ENCODE peak calls at places on chromosomes 3 and 15, in ten cellular contexts. M is HFFc6, C is dorsolateral prefrontal cortex, N is type B pancreatic cell, S is PC-3, B is uterus, R is glutamatergic neuron, H is AG09319, J is upper lobe of right lung, X is OCI-LY7. L is an unnamed sample.

GRCh38 chr3:187944391-187945179 is 199.3 kb upstream of the BCL6 start:
- DNase-seq in M (no peak), C (no peak), N (no peak), S (no peak), B (no peak), R (no peak), H (no peak), J (no peak), X (peak; percentile 91), L (no peak)

GRCh38 chr15:78315686-78316085 is 16.3 kb upstream of the SKIC8 start:
- DNase-seq in M (no peak), C (no peak), N (no peak), S (peak; percentile 16), B (no peak), R (no peak), H (no peak), J (no peak), X (peak; percentile 31), L (no peak)

GRCh38 chr3:50617096-50617791 is at the start of gene MAPKAPK3:
- DNase-seq in M (no peak), C (no peak), N (no peak), S (peak; percentile 30), B (no peak), R (peak; percentile 39), H (no peak), J (peak; percentile 87), X (peak; percentile 47), L (no peak)

GRCh38 chr3:42507252-42507651 is 4.8 kb downstream of the VIPR1 start:
- DNase-seq in M (no peak), C (peak; percentile 20), N (no peak), S (peak; percentile 61), B (no peak), R (peak; percentile 11), H (no peak), J (peak; percentile 63), X (no peak), L (no peak)

GRCh38 chr3:151226088-151226563 is 23.1 kb upstream of the GPR171 start:
- DNase-seq in M (peak; percentile 85), C (no peak), N (no peak), S (peak; percentile 86), B (no peak), R (no peak), H (peak; percentile 23), J (no peak), X (no peak), L (no peak)

GRCh38 chr15:63052961-63053698 is 10.6 kb downstream of the TPM1 start:
- DNase-seq in M (no peak), C (no peak), N (no peak), S (no peak), B (peak; percentile 81), R (no peak), H (no peak), J (no peak), X (no peak), L (no peak)

GRCh38 chr3:97823503-97824004 is 1.7 kb downstream of the CRYBG3 start:
- DNase-seq in M (no peak), C (no peak), N (no peak), S (no peak), B (no peak), R (no peak), H (no peak), J (no peak), X (no peak), L (no peak)

GRCh38 chr3:41365973-41366372 is 166.7 kb downstream of the CTNNB1 start:
- DNase-seq in M (no peak), C (no peak), N (no peak), S (no peak), B (no peak), R (no peak), H (no peak), J (no peak), X (no peak), L (no peak)

GRCh38 chr3:56086355-56086754 is 381.9 kb downstream of the ERC2 start:
- DNase-seq in M (no peak), C (no peak), N (no peak), S (no peak), B (no peak), R (no peak), H (no peak), J (no peak), X (no peak), L (no peak)

GRCh38 chr3:170418422-170419300 is at the start of gene CLDN11:
- DNase-seq in M (no peak), C (peak; percentile 78), N (no peak), S (peak; percentile 66), B (peak; percentile 58), R (peak; percentile 69), H (no peak), J (no peak), X (no peak), L (peak; percentile 95)

GRCh38 chr3:154931484-154931883 is 148.6 kb upstream of the MME start:
- DNase-seq in M (peak; percentile 44), C (no peak), N (no peak), S (no peak), B (no peak), R (no peak), H (peak; percentile 18), J (no peak), X (no peak), L (no peak)

GRCh38 chr3:122508135-122508914 is 6.4 kb downstream of the KPNA1 start:
- DNase-seq in M (no peak), C (no peak), N (no peak), S (no peak), B (no peak), R (no peak), H (no peak), J (no peak), X (no peak), L (no peak)

GRCh38 chr15:63605816-63606215 is 8.6 kb downstream of the FBXL22 start:
- DNase-seq in M (no peak), C (no peak), N (no peak), S (no peak), B (no peak), R (no peak), H (no peak), J (no peak), X (no peak), L (no peak)

GRCh38 chr3:127781411-127782001 is 40.8 kb downstream of the MGLL start:
- DNase-seq in M (peak; percentile 96), C (no peak), N (no peak), S (no peak), B (no peak), R (no peak), H (peak; percentile 77), J (no peak), X (no peak), L (no peak)

GRCh38 chr3:133991637-133992036 is 38.1 kb downstream of the SLCO2A1 start:
- DNase-seq in M (peak; percentile 4), C (no peak), N (no peak), S (peak; percentile 47), B (no peak), R (no peak), H (no peak), J (no peak), X (no peak), L (no peak)

GRCh38 chr3:52090620-52091468 is 34.5 kb upstream of the DUSP7 start:
- DNase-seq in M (no peak), C (no peak), N (no peak), S (no peak), B (no peak), R (no peak), H (no peak), J (peak; percentile 48), X (no peak), L (no peak)

GRCh38 chr3:11665331-11665730 is 21.6 kb upstream of the VGLL4 start:
- DNase-seq in M (no peak), C (no peak), N (no peak), S (no peak), B (no peak), R (no peak), H (no peak), J (no peak), X (no peak), L (no peak)

GRCh38 chr3:124620600-124621063 is 109.6 kb upstream of the UMPS start:
- DNase-seq in M (peak; percentile 6), C (no peak), N (no peak), S (no peak), B (no peak), R (no peak), H (no peak), J (no peak), X (peak; percentile 4), L (no peak)
- TF ChIP-seq CTCF in M (peak; percentile 25), C (no peak), N (no peak), S (no peak), B (no peak), R (no peak), H (no peak), J (no peak), X (peak; percentile 11), L (no peak)

DNA sequence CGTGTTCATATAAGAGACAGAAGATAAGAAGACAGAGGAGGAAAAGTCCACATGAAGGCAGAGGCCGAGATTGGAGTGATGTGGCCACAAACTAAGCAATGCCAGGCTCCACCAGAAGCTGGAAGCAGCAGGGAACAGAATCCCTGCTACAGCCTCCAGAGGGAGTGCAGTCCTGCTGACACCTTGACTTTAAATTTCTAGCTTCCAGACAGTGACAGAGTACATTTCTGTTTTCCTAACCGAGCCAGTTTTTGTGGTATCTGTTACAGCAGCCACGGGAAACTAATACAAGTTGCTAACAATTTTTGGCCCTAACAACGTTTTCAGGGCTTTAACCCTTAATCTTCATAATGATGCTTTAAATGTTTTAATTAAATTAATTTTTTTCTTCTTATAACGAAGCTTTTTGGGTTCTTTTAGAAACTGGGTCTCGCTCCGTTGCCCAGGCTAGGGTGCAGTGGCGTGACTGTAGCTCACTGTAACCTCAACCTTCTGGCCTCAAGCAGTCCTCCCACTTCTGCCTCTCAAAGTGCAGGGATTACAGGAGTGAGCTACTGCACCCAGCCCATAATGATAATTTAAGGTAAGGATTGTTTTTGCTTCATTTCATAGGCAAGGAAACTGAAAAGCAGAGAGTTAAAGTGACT is 202.3 kb upstream of the PROK2 start:
- DNase-seq in M (peak; percentile 33), C (no peak), N (no peak), S (peak; percentile 43), B (no peak), R (no peak), H (no peak), J (no peak), X (no peak), L (no peak)
- TF ChIP-seq CTCF in M (peak; percentile 68), C (peak; percentile 21), N (peak; percentile 51), S (peak; percentile 53), B (no peak), R (no peak), H (peak; percentile 34), J (peak; percentile 24), X (peak; percentile 22), L (no peak)

GRCh38 chr3:58333206-58334012 is 717 bp downstream of the PXK start:
- DNase-seq in M (no peak), C (peak; percentile 36), N (no peak), S (peak; percentile 40), B (peak; percentile 29), R (peak; percentile 35), H (no peak), J (peak; percentile 66), X (peak; percentile 75), L (no peak)
- TF ChIP-seq CTCF in M (peak; percentile 17), C (no peak), N (no peak), S (peak; percentile 49), B (no peak), R (no peak), H (peak; percentile 1), J (no peak), X (peak; percentile 72), L (peak; percentile 16)

DNA sequence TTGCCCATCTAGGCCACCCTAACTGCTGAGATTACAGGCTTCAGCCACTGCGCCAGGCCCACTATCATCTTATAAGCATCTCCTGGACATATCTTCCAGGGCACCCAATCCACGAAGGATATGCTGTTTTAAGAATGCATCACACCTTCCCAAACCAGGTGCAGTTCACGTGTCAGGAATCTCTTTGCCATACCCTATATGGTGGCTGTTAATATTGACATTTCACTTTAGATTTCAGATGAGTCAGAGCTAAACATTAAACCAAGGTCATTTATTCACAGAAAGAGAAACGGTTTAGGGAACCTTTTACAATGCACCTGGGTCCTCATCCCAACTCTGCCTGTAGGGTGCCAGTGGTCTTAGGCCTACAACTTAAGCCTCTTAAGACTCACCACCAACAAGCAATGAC is 85.7 kb downstream of the TBL1XR1 start:
- DNase-seq in M (no peak), C (no peak), N (no peak), S (peak; percentile 63), B (no peak), R (no peak), H (no peak), J (no peak), X (no peak), L (no peak)
- TF ChIP-seq CTCF in M (no peak), C (no peak), N (no peak), S (no peak), B (no peak), R (no peak), H (no peak), J (no peak), X (no peak), L (no peak)